ENCODE peak calls at places on chromosomes 12 and 14, in ten cellular contexts. One of them, this sample, is unnamed.
A peak's percentile ranks its signal among the peaks of the same experiment; 100 is the strongest.

GRCh38 chr14:23149745-23150144 is 30.7 kb upstream of the CEBPE start:
- DNase-seq in sigmoid colon: no peak
- DNase-seq in HepG2: no peak
- DNase-seq in effector memory CD4-positive, alpha-beta T cell: no peak
- DNase-seq in pancreas: no peak
- DNase-seq in heart left ventricle: no peak
- DNase-seq in hepatocyte: no peak
- DNase-seq in stomach: no peak
- DNase-seq in upper lobe of right lung: no peak
- DNase-seq in OCI-LY7: no peak
- DNase-seq in this sample: no peak

GRCh38 chr12:28306535-28306934 is 116.3 kb downstream of the CCDC91 start:
- DNase-seq in hepatocyte: no peak
- DNase-seq in stomach: no peak
- DNase-seq in HepG2: no peak
- DNase-seq in effector memory CD4-positive, alpha-beta T cell: no peak
- DNase-seq in heart left ventricle: no peak
- DNase-seq in pancreas: no peak
- DNase-seq in OCI-LY7: no peak
- DNase-seq in sigmoid colon: no peak
- DNase-seq in upper lobe of right lung: no peak
- DNase-seq in this sample: no peak

GRCh38 chr12:91094036-91094660 is 17.1 kb downstream of the LUM start:
- DNase-seq in effector memory CD4-positive, alpha-beta T cell: no peak
- DNase-seq in pancreas: no peak
- DNase-seq in hepatocyte: no peak
- DNase-seq in heart left ventricle: no peak
- DNase-seq in sigmoid colon: no peak
- DNase-seq in upper lobe of right lung: no peak
- DNase-seq in HepG2: no peak
- DNase-seq in stomach: no peak
- DNase-seq in OCI-LY7: no peak
- DNase-seq in this sample: no peak

GRCh38 chr12:69714542-69714941 is 15.4 kb upstream of the BEST3 start:
- DNase-seq in effector memory CD4-positive, alpha-beta T cell: no peak
- DNase-seq in OCI-LY7: no peak
- DNase-seq in HepG2: no peak
- DNase-seq in hepatocyte: no peak
- DNase-seq in heart left ventricle: no peak
- DNase-seq in stomach: no peak
- DNase-seq in sigmoid colon: no peak
- DNase-seq in upper lobe of right lung: no peak
- DNase-seq in pancreas: no peak
- DNase-seq in this sample: no peak

GRCh38 chr14:106842687-106843086 is 1316.3 kb downstream of the TMEM121 start:
- DNase-seq in HepG2: peak; percentile 55
- DNase-seq in stomach: peak; percentile 46
- DNase-seq in heart left ventricle: no peak
- DNase-seq in upper lobe of right lung: no peak
- DNase-seq in effector memory CD4-positive, alpha-beta T cell: no peak
- DNase-seq in sigmoid colon: no peak
- DNase-seq in OCI-LY7: peak; percentile 10
- DNase-seq in pancreas: peak; percentile 65
- DNase-seq in hepatocyte: no peak
- DNase-seq in this sample: no peak

GRCh38 chr12:21773263-21773741 is 1.2 kb downstream of the KCNJ8 start:
- DNase-seq in hepatocyte: peak; percentile 76
- DNase-seq in effector memory CD4-positive, alpha-beta T cell: no peak
- DNase-seq in upper lobe of right lung: peak; percentile 67
- DNase-seq in stomach: no peak
- DNase-seq in OCI-LY7: no peak
- DNase-seq in pancreas: peak; percentile 77
- DNase-seq in HepG2: no peak
- DNase-seq in sigmoid colon: peak; percentile 83
- DNase-seq in heart left ventricle: peak; percentile 74
- DNase-seq in this sample: peak; percentile 72

GRCh38 chr12:132597333-132598283 is 12.8 kb downstream of the LRCOL1 start:
- DNase-seq in heart left ventricle: no peak
- DNase-seq in hepatocyte: peak; percentile 63
- DNase-seq in OCI-LY7: peak; percentile 31
- DNase-seq in sigmoid colon: no peak
- DNase-seq in stomach: no peak
- DNase-seq in effector memory CD4-positive, alpha-beta T cell: peak; percentile 21
- DNase-seq in HepG2: no peak
- DNase-seq in upper lobe of right lung: no peak
- DNase-seq in pancreas: no peak
- DNase-seq in this sample: peak; percentile 44

GRCh38 chr12:12902036-12902435 is 10.7 kb downstream of the GPRC5A start:
- DNase-seq in sigmoid colon: no peak
- DNase-seq in effector memory CD4-positive, alpha-beta T cell: no peak
- DNase-seq in stomach: no peak
- DNase-seq in hepatocyte: no peak
- DNase-seq in heart left ventricle: no peak
- DNase-seq in upper lobe of right lung: no peak
- DNase-seq in HepG2: no peak
- DNase-seq in OCI-LY7: no peak
- DNase-seq in pancreas: no peak
- DNase-seq in this sample: no peak

GRCh38 chr14:32702571-32702970 is 236.1 kb upstream of the NPAS3 start:
- DNase-seq in HepG2: no peak
- DNase-seq in OCI-LY7: peak; percentile 14
- DNase-seq in hepatocyte: no peak
- DNase-seq in pancreas: no peak
- DNase-seq in effector memory CD4-positive, alpha-beta T cell: peak; percentile 4
- DNase-seq in heart left ventricle: peak; percentile 42
- DNase-seq in stomach: no peak
- DNase-seq in upper lobe of right lung: no peak
- DNase-seq in sigmoid colon: peak; percentile 76
- DNase-seq in this sample: peak; percentile 30

GRCh38 chr12:19239616-19240234 is 110.2 kb downstream of the PLEKHA5 start:
- DNase-seq in sigmoid colon: no peak
- DNase-seq in OCI-LY7: no peak
- DNase-seq in pancreas: no peak
- DNase-seq in HepG2: no peak
- DNase-seq in upper lobe of right lung: no peak
- DNase-seq in stomach: no peak
- DNase-seq in hepatocyte: no peak
- DNase-seq in effector memory CD4-positive, alpha-beta T cell: no peak
- DNase-seq in heart left ventricle: no peak
- DNase-seq in this sample: no peak

GRCh38 chr12:115481141-115481540 is 796.4 kb downstream of the MED13L start:
- DNase-seq in hepatocyte: no peak
- DNase-seq in heart left ventricle: no peak
- DNase-seq in pancreas: no peak
- DNase-seq in effector memory CD4-positive, alpha-beta T cell: no peak
- DNase-seq in stomach: no peak
- DNase-seq in upper lobe of right lung: no peak
- DNase-seq in HepG2: peak; percentile 32
- DNase-seq in OCI-LY7: no peak
- DNase-seq in sigmoid colon: no peak
- DNase-seq in this sample: no peak

GRCh38 chr12:8031872-8032241 is 659 bp upstream of the FOXJ2 start:
- DNase-seq in stomach: no peak
- DNase-seq in sigmoid colon: no peak
- DNase-seq in HepG2: no peak
- DNase-seq in effector memory CD4-positive, alpha-beta T cell: no peak
- DNase-seq in hepatocyte: no peak
- DNase-seq in OCI-LY7: no peak
- DNase-seq in heart left ventricle: no peak
- DNase-seq in pancreas: no peak
- DNase-seq in upper lobe of right lung: no peak
- DNase-seq in this sample: no peak

GRCh38 chr12:106907846-106908245 is 47.9 kb upstream of the TMEM263 start:
- DNase-seq in pancreas: no peak
- DNase-seq in HepG2: no peak
- DNase-seq in effector memory CD4-positive, alpha-beta T cell: no peak
- DNase-seq in heart left ventricle: no peak
- DNase-seq in sigmoid colon: no peak
- DNase-seq in hepatocyte: no peak
- DNase-seq in stomach: no peak
- DNase-seq in upper lobe of right lung: no peak
- DNase-seq in OCI-LY7: no peak
- DNase-seq in this sample: no peak

GRCh38 chr14:102495482-102496330 is 13.9 kb downstream of the ANKRD9 start:
- DNase-seq in effector memory CD4-positive, alpha-beta T cell: no peak
- DNase-seq in pancreas: no peak
- DNase-seq in heart left ventricle: no peak
- DNase-seq in upper lobe of right lung: no peak
- DNase-seq in OCI-LY7: no peak
- DNase-seq in sigmoid colon: no peak
- DNase-seq in HepG2: no peak
- DNase-seq in stomach: no peak
- DNase-seq in hepatocyte: peak; percentile 3
- DNase-seq in this sample: no peak

GRCh38 chr14:28756896-28757570 is 9.6 kb upstream of the FOXG1 start:
- DNase-seq in hepatocyte: peak; percentile 64
- DNase-seq in OCI-LY7: peak; percentile 1
- DNase-seq in effector memory CD4-positive, alpha-beta T cell: no peak
- DNase-seq in upper lobe of right lung: no peak
- DNase-seq in sigmoid colon: no peak
- DNase-seq in heart left ventricle: no peak
- DNase-seq in stomach: no peak
- DNase-seq in HepG2: peak; percentile 72
- DNase-seq in pancreas: no peak
- DNase-seq in this sample: no peak

GRCh38 chr12:3315201-3315661 is 175.8 kb upstream of the PRMT8 start:
- DNase-seq in heart left ventricle: peak; percentile 79
- DNase-seq in OCI-LY7: no peak
- DNase-seq in HepG2: no peak
- DNase-seq in stomach: peak; percentile 83
- DNase-seq in effector memory CD4-positive, alpha-beta T cell: no peak
- DNase-seq in pancreas: no peak
- DNase-seq in hepatocyte: no peak
- DNase-seq in upper lobe of right lung: no peak
- DNase-seq in sigmoid colon: peak; percentile 87
- DNase-seq in this sample: peak; percentile 74

GRCh38 chr14:90568405-90568804 is 171.6 kb downstream of the CALM1 start:
- DNase-seq in pancreas: no peak
- DNase-seq in heart left ventricle: no peak
- DNase-seq in hepatocyte: no peak
- DNase-seq in OCI-LY7: no peak
- DNase-seq in upper lobe of right lung: no peak
- DNase-seq in HepG2: no peak
- DNase-seq in stomach: no peak
- DNase-seq in sigmoid colon: peak; percentile 60
- DNase-seq in effector memory CD4-positive, alpha-beta T cell: no peak
- DNase-seq in this sample: no peak

GRCh38 chr14:69592923-69593677 is 18.3 kb upstream of the SUSD6 start:
- DNase-seq in HepG2: no peak
- DNase-seq in sigmoid colon: peak; percentile 77
- DNase-seq in upper lobe of right lung: no peak
- DNase-seq in hepatocyte: peak; percentile 81
- DNase-seq in pancreas: no peak
- DNase-seq in effector memory CD4-positive, alpha-beta T cell: no peak
- DNase-seq in stomach: no peak
- DNase-seq in heart left ventricle: no peak
- DNase-seq in OCI-LY7: no peak
- DNase-seq in this sample: no peak
- H3K4me3 ChIP-seq in HepG2: no peak overlapping the region
- H3K4me3 ChIP-seq in sigmoid colon: peak overlapping the region; percentile 23
- H3K4me3 ChIP-seq in upper lobe of right lung: no peak overlapping the region
- H3K4me3 ChIP-seq in hepatocyte: no peak overlapping the region
- H3K4me3 ChIP-seq in pancreas: no peak overlapping the region
- H3K4me3 ChIP-seq in effector memory CD4-positive, alpha-beta T cell: no peak overlapping the region
- H3K4me3 ChIP-seq in stomach: no peak overlapping the region
- H3K4me3 ChIP-seq in heart left ventricle: no peak overlapping the region
- H3K4me3 ChIP-seq in OCI-LY7: no peak overlapping the region
- H3K4me3 ChIP-seq in this sample: no peak overlapping the region

GRCh38 chr12:56247923-56248322 is 10.3 kb downstream of the ANKRD52 start:
- DNase-seq in HepG2: no peak
- DNase-seq in hepatocyte: no peak
- DNase-seq in stomach: no peak
- DNase-seq in effector memory CD4-positive, alpha-beta T cell: no peak
- DNase-seq in OCI-LY7: no peak
- DNase-seq in sigmoid colon: no peak
- DNase-seq in pancreas: no peak
- DNase-seq in heart left ventricle: no peak
- DNase-seq in upper lobe of right lung: no peak
- DNase-seq in this sample: no peak
- H3K36me3 ChIP-seq in HepG2: peaks cover 38% of the 10 kb centered on the region
- H3K36me3 ChIP-seq in hepatocyte: no peaks in the 10 kb centered on the region
- H3K36me3 ChIP-seq in stomach: peaks cover 100% of the 10 kb centered on the region
- H3K36me3 ChIP-seq in effector memory CD4-positive, alpha-beta T cell: peaks cover 74% of the 10 kb centered on the region
- H3K36me3 ChIP-seq in OCI-LY7: peaks cover 78% of the 10 kb centered on the region
- H3K36me3 ChIP-seq in sigmoid colon: peaks cover 93% of the 10 kb centered on the region
- H3K36me3 ChIP-seq in pancreas: no peaks in the 10 kb centered on the region
- H3K36me3 ChIP-seq in heart left ventricle: peaks cover 22% of the 10 kb centered on the region
- H3K36me3 ChIP-seq in upper lobe of right lung: peaks cover 100% of the 10 kb centered on the region
- H3K36me3 ChIP-seq in this sample: peaks cover 96% of the 10 kb centered on the region

GRCh38 chr14:37587881-37588666 is 7.0 kb downstream of the FOXA1 start:
- DNase-seq in stomach: no peak
- DNase-seq in upper lobe of right lung: peak; percentile 69
- DNase-seq in sigmoid colon: no peak
- DNase-seq in OCI-LY7: no peak
- DNase-seq in heart left ventricle: no peak
- DNase-seq in hepatocyte: peak; percentile 53
- DNase-seq in pancreas: peak; percentile 62
- DNase-seq in effector memory CD4-positive, alpha-beta T cell: no peak
- DNase-seq in HepG2: peak; percentile 68
- DNase-seq in this sample: no peak

GRCh38 chr14:37588667-37588955 is 6.4 kb downstream of the FOXA1 start:
- DNase-seq in OCI-LY7: no peak
- DNase-seq in effector memory CD4-positive, alpha-beta T cell: no peak
- DNase-seq in pancreas: no peak
- DNase-seq in stomach: no peak
- DNase-seq in upper lobe of right lung: no peak
- DNase-seq in HepG2: peak; percentile 58
- DNase-seq in heart left ventricle: no peak
- DNase-seq in hepatocyte: peak; percentile 38
- DNase-seq in sigmoid colon: no peak
- DNase-seq in this sample: no peak

GRCh38 chr14:37585971-37586759 is 8.9 kb downstream of the FOXA1 start:
- DNase-seq in heart left ventricle: no peak
- DNase-seq in upper lobe of right lung: no peak
- DNase-seq in stomach: no peak
- DNase-seq in effector memory CD4-positive, alpha-beta T cell: no peak
- DNase-seq in HepG2: no peak
- DNase-seq in pancreas: no peak
- DNase-seq in OCI-LY7: no peak
- DNase-seq in hepatocyte: no peak
- DNase-seq in sigmoid colon: no peak
- DNase-seq in this sample: no peak

GRCh38 chr14:37586783-37587428 is 8.1 kb downstream of the FOXA1 start:
- DNase-seq in hepatocyte: no peak
- DNase-seq in upper lobe of right lung: no peak
- DNase-seq in stomach: no peak
- DNase-seq in HepG2: no peak
- DNase-seq in pancreas: no peak
- DNase-seq in heart left ventricle: no peak
- DNase-seq in sigmoid colon: no peak
- DNase-seq in effector memory CD4-positive, alpha-beta T cell: no peak
- DNase-seq in OCI-LY7: no peak
- DNase-seq in this sample: no peak

GRCh38 chr14:37587438-37587837 is 7.6 kb downstream of the FOXA1 start:
- DNase-seq in effector memory CD4-positive, alpha-beta T cell: no peak
- DNase-seq in OCI-LY7: no peak
- DNase-seq in sigmoid colon: no peak
- DNase-seq in heart left ventricle: no peak
- DNase-seq in upper lobe of right lung: no peak
- DNase-seq in pancreas: no peak
- DNase-seq in hepatocyte: no peak
- DNase-seq in HepG2: no peak
- DNase-seq in stomach: no peak
- DNase-seq in this sample: no peak
- H3K4me3 ChIP-seq in effector memory CD4-positive, alpha-beta T cell: no peak overlapping the region
- H3K4me3 ChIP-seq in OCI-LY7: no peak overlapping the region
- H3K4me3 ChIP-seq in sigmoid colon: no peak overlapping the region
- H3K4me3 ChIP-seq in heart left ventricle: no peak overlapping the region
- H3K4me3 ChIP-seq in upper lobe of right lung: peak overlapping the region; percentile 54
- H3K4me3 ChIP-seq in pancreas: peak overlapping the region; percentile 10
- H3K4me3 ChIP-seq in hepatocyte: peak overlapping the region; percentile 54
- H3K4me3 ChIP-seq in HepG2: peak overlapping the region; percentile 72
- H3K4me3 ChIP-seq in stomach: peak overlapping the region; percentile 47
- H3K4me3 ChIP-seq in this sample: no peak overlapping the region

GRCh38 chr12:122138616-122139015 is 35.4 kb downstream of the IL31 start:
- DNase-seq in pancreas: no peak
- DNase-seq in upper lobe of right lung: no peak
- DNase-seq in hepatocyte: no peak
- DNase-seq in HepG2: no peak
- DNase-seq in stomach: no peak
- DNase-seq in OCI-LY7: no peak
- DNase-seq in effector memory CD4-positive, alpha-beta T cell: no peak
- DNase-seq in heart left ventricle: no peak
- DNase-seq in sigmoid colon: no peak
- DNase-seq in this sample: peak; percentile 57
- H3K36me3 ChIP-seq in pancreas: peaks cover 6% of the 10 kb centered on the region
- H3K36me3 ChIP-seq in upper lobe of right lung: peaks cover 82% of the 10 kb centered on the region
- H3K36me3 ChIP-seq in hepatocyte: no peaks in the 10 kb centered on the region
- H3K36me3 ChIP-seq in HepG2: peaks cover 11% of the 10 kb centered on the region
- H3K36me3 ChIP-seq in stomach: peaks cover 99% of the 10 kb centered on the region
- H3K36me3 ChIP-seq in OCI-LY7: peaks cover 21% of the 10 kb centered on the region
- H3K36me3 ChIP-seq in effector memory CD4-positive, alpha-beta T cell: peaks cover 44% of the 10 kb centered on the region
- H3K36me3 ChIP-seq in heart left ventricle: peaks cover 9% of the 10 kb centered on the region
- H3K36me3 ChIP-seq in sigmoid colon: peaks cover 78% of the 10 kb centered on the region
- H3K36me3 ChIP-seq in this sample: peaks cover 50% of the 10 kb centered on the region